ENCODE peak calls at places on chromosomes 12 and 14, in four cellular contexts. N is stimulated activated effector memory CD8-positive, alpha-beta T cell treated with anti-CD3 and anti-CD28 coated beads, Interleukin-12 subunit alpha, Interleukin-12 subunit beta, amount 100 ng/mL, for 72 hours; H is activated T-cell treated with anti-CD3 and anti-CD28 coated beads, Interleukin-2, amount 50 U/mL, for 72 hours; V is uterus. Y is an unnamed sample.

GRCh38 chr12:28966049-28966778 is 182.9 kb upstream of the FAR2 start:
- DNase-seq in H (no peak), N (no peak), V (peak; percentile 25), Y (peak; percentile 29)

GRCh38 chr12:122350444-122350843 is 72.0 kb downstream of the CLIP1 start:
- DNase-seq in N (no peak), V (peak; percentile 32), H (no peak), Y (peak; percentile 87)

GRCh38 chr12:108570743-108571603 is 8.6 kb downstream of the ISCU start:
- DNase-seq in N (no peak), H (no peak), V (no peak), Y (no peak)

GRCh38 chr12:114954626-114955025 is 270.7 kb upstream of the TBX3 start:
- DNase-seq in V (no peak), N (no peak), H (no peak), Y (peak; percentile 41)

GRCh38 chr12:3795800-3796133 is 42.9 kb upstream of the CRACR2A start:
- DNase-seq in N (no peak), V (no peak), H (no peak), Y (no peak)

GRCh38 chr14:101456246-101457159 is 104.8 kb upstream of the DIO3 start:
- DNase-seq in H (no peak), V (no peak), N (no peak), Y (no peak)

GRCh38 chr12:99911076-99911475 is 73.7 kb downstream of the ANKS1B start:
- DNase-seq in H (no peak), N (no peak), V (peak; percentile 25), Y (peak; percentile 85)

GRCh38 chr12:130826151-130826801 is 12.8 kb downstream of the STX2 start:
- DNase-seq in N (peak; percentile 81), V (no peak), H (peak; percentile 66), Y (peak; percentile 92)

Y was measured in osteoblast.